ENCODE peak calls at places on chromosomes 13 and 19, in nine cellular contexts. Q, M, F, L, B, G, Y, N and U are unnamed samples.

GRCh38 chr13:29483211-29483610 is 112.3 kb downstream of the SLC7A1 start:
- DNase-seq in Q (no peak), L (no peak), Y (peak; percentile 36), N (no peak), F (no peak), M (no peak), B (no peak), G (no peak), U (no peak)

GRCh38 chr13:97223711-97224461 is 1.8 kb downstream of the MBNL2 start:
- DNase-seq in Q (no peak), L (peak; percentile 65), M (peak; percentile 97), N (peak; percentile 79), B (no peak), Y (no peak), G (peak; percentile 66), F (no peak), U (no peak)

GRCh38 chr19:1752009-1752756 is 1.1 kb upstream of the ONECUT3 start:
- DNase-seq in G (no peak), Y (no peak), M (no peak), L (no peak), Q (peak; percentile 31), N (no peak), F (no peak), B (no peak), U (peak; percentile 54)

GRCh38 chr13:106038752-106039151 is 496.7 kb downstream of the EFNB2 start:
- DNase-seq in Q (no peak), N (no peak), Y (no peak), F (no peak), M (peak; percentile 53), B (no peak), L (no peak), G (no peak), U (no peak)

GRCh38 chr19:2040647-2041435 is 10.2 kb downstream of the MKNK2 start:
- DNase-seq in M (no peak), N (no peak), Y (no peak), B (no peak), F (no peak), L (no peak), G (no peak), Q (peak; percentile 75), U (no peak)

GRCh38 chr19:42831221-42832019 is 48.1 kb downstream of the PSG1 start:
- DNase-seq in N (no peak), L (no peak), F (no peak), Y (no peak), M (no peak), Q (no peak), B (no peak), G (no peak), U (no peak)

GRCh38 chr19:3783660-3784584 is 2.3 kb downstream of the MATK start:
- DNase-seq in B (no peak), M (no peak), F (no peak), L (no peak), Q (peak; percentile 73), N (no peak), G (peak; percentile 86), Y (peak; percentile 88), U (no peak)

GRCh38 chr19:19633711-19634515 is 5.9 kb upstream of the LPAR2 start:
- DNase-seq in M (no peak), F (no peak), N (no peak), Y (no peak), Q (no peak), L (no peak), B (no peak), G (no peak), U (no peak)

GRCh38 chr19:17455308-17455707 is 5.4 kb downstream of the NXNL1 start:
- DNase-seq in G (no peak), L (no peak), Q (no peak), F (no peak), M (no peak), N (no peak), B (no peak), Y (no peak), U (no peak)

DNA sequence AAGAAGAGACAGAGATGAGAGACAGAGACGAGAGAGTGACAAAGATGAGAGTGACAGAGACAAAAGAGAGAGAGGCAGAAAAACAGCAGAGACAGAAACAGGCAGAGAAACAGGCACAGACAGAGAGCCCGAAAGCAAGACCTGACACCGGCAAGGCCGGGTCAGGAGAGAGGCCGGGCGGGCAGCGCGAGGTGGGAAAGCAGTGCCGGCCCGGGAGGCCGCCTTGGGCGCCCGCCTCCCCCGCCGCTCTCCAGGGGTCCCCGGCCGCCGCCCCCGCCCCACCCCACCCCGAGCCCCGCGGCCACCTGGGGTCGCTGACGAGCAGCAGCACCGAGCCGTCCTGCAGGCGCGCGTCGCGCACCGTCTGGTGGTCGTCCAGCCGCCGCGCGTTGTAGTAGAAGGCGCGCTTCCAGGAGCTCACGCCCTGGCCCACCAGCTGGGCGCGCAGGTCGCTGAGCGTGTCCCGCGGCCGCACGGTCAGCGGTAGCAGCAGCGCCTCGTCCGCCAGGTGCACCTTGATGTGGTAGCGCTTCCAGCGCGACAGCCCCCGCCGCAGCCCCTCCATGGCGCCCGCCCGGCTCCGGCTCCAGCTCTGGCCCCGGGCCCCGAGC is at the start of gene TINCR:
- DNase-seq in F (no peak), G (peak; percentile 88), Y (peak; percentile 77), L (no peak), N (no peak), B (no peak), Q (no peak), M (no peak), U (peak; percentile 19)
- TF ChIP-seq CTCF in F (peak; percentile 45), G (peak; percentile 73), Y (no peak), L (no peak), N (no peak), B (no peak), Q (no peak), M (no peak), U (no peak)

GRCh38 chr13:94824601-94825000 is 112.3 kb upstream of the SOX21 start:
- DNase-seq in G (no peak), N (no peak), Q (no peak), M (no peak), L (no peak), B (no peak), F (no peak), Y (no peak), U (no peak)

GRCh38 chr13:94822356-94822755 is 110.0 kb upstream of the SOX21 start:
- DNase-seq in Q (no peak), Y (no peak), L (no peak), F (no peak), N (no peak), M (no peak), G (peak; percentile 66), B (no peak), U (no peak)

GRCh38 chr13:94829201-94829600 is 116.9 kb upstream of the SOX21 start:
- DNase-seq in G (no peak), L (no peak), Q (no peak), B (no peak), Y (no peak), N (no peak), F (no peak), M (no peak), U (no peak)

GRCh38 chr13:94829801-94830200 is 117.5 kb upstream of the SOX21 start:
- DNase-seq in G (no peak), F (no peak), M (no peak), N (no peak), B (no peak), Y (no peak), Q (no peak), L (no peak), U (no peak)

DNA sequence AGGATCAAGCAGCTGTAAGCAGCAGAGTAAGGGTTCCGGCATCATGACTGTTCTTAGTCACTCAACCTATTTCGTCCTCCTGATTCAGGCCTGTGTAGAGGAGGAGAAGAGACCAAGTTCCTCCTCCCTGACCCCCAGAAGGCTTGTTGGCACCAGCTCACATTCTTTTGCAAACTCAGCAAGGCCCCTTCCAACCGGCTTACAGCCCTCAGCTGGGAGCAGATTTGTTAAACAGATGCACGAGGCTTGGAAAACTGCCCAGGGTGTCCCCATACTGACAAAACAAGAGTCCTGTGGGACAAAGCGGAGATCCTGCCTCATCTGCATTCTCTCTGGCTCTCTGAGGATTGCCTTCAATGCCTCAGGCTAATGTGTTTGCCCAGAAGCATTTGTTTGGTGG is 113.2 kb upstream of the SOX21 start:
- DNase-seq in Y (peak; percentile 7), B (no peak), Q (no peak), M (peak; percentile 15), G (peak; percentile 87), F (no peak), N (peak; percentile 26), L (no peak), U (no peak)
- TF ChIP-seq CTCF in Y (no peak), B (no peak), Q (no peak), M (no peak), G (no peak), F (no peak), N (no peak), L (no peak), U (no peak)

GRCh38 chr19:55341191-55342043 is 1.7 kb downstream of the KMT5C start:
- DNase-seq in N (no peak), B (peak; percentile 30), M (peak; percentile 47), Y (peak; percentile 88), G (peak; percentile 94), L (peak; percentile 84), F (peak; percentile 72), Q (peak; percentile 90), U (peak; percentile 95)

GRCh38 chr19:55339225-55340143 is at the start of gene KMT5C:
- DNase-seq in G (peak; percentile 100), L (peak; percentile 100), Q (peak; percentile 99), N (peak; percentile 100), F (peak; percentile 100), B (peak; percentile 100), Y (peak; percentile 97), M (peak; percentile 100), U (peak; percentile 99)

GRCh38 chr19:55340144-55340783 is 588 bp downstream of the KMT5C start:
- DNase-seq in M (no peak), F (peak; percentile 29), N (no peak), Y (peak; percentile 63), L (peak; percentile 58), Q (no peak), B (no peak), G (peak; percentile 78), U (no peak)

GRCh38 chr19:55342044-55342531 is 2.4 kb downstream of the KMT5C start:
- DNase-seq in F (no peak), B (no peak), Q (no peak), N (no peak), Y (no peak), L (no peak), M (no peak), G (no peak), U (no peak)

GRCh38 chr19:55340784-55341147 is 1.1 kb downstream of the KMT5C start:
- DNase-seq in N (no peak), M (no peak), G (no peak), L (no peak), B (no peak), Q (no peak), Y (peak; percentile 72), F (peak; percentile 35), U (no peak)
- TF ChIP-seq CTCF in N (no peak), M (no peak), G (peak; percentile 24), L (no peak), B (no peak), Q (no peak), Y (peak; percentile 48), F (peak; percentile 17), U (peak; percentile 38)

GRCh38 chr13:113537205-113537604 is 46.7 kb upstream of the DCUN1D2 start:
- DNase-seq in N (no peak), F (no peak), Y (no peak), Q (peak; percentile 53), G (no peak), M (no peak), B (no peak), L (no peak), U (no peak)
- TF ChIP-seq CTCF in N (no peak), F (no peak), Y (no peak), Q (no peak), G (no peak), M (no peak), B (no peak), L (no peak), U (no peak)

GRCh38 chr13:114016321-114017027 is 42.6 kb upstream of the C13orf46 start:
- DNase-seq in B (no peak), G (no peak), Y (no peak), F (no peak), N (no peak), L (no peak), M (no peak), Q (peak; percentile 65), U (no peak)
- TF ChIP-seq CTCF in B (no peak), G (no peak), Y (no peak), F (no peak), N (no peak), L (no peak), M (no peak), Q (no peak), U (no peak)